ENCODE peak calls at places on chromosomes 4 and X, in six cellular contexts. D is CD4-positive, CD25-positive, alpha-beta regulatory T cell; H is transverse colon; Y is IMR-90; I is K562; Q is lower lobe of right lung. B is an unnamed sample. For H3K4me1, the result is how much of the 10 kb centered on the place peaks cover.

GRCh38 chr4:166502660-166503059 is 629.6 kb downstream of the TLL1 start:
- DNase-seq in D (no peak), H (no peak), Y (no peak), I (no peak), Q (no peak), B (no peak)

GRCh38 chrX:142096263-142096662 is 108.8 kb downstream of the MAGEC2 start:
- DNase-seq in D (no peak), H (no peak), Y (no peak), I (no peak), Q (no peak), B (no peak)

GRCh38 chr4:186932631-186933150 is 209.0 kb upstream of the FAT1 start:
- DNase-seq in D (no peak), H (no peak), Y (peak), I (no peak), Q (no peak), B (no peak)

GRCh38 chr4:27251788-27252187 is 391.1 kb downstream of the STIM2 start:
- DNase-seq in D (no peak), H (no peak), Y (no peak), I (no peak), Q (no peak), B (no peak)

GRCh38 chr4:112099701-112100289 is 45.5 kb upstream of the FAM241A start:
- DNase-seq in D (no peak), H (no peak), Y (peak), I (peak), Q (no peak), B (peak)

GRCh38 chr4:125736057-125736456 is 421.3 kb downstream of the FAT4 start:
- DNase-seq in D (no peak), H (no peak), Y (peak), I (peak), Q (no peak), B (no peak)

GRCh38 chr4:1564535-1565375 is 119.4 kb downstream of the FAM53A start:
- DNase-seq in D (no peak), H (no peak), Y (no peak), I (no peak), Q (no peak), B (no peak)

GRCh38 chr4:129900430-129900953 is 804.5 kb downstream of the C4orf33 start:
- DNase-seq in D (no peak), H (no peak), Y (no peak), I (no peak), Q (no peak), B (no peak)

GRCh38 chr4:71713611-71714203 is 70.2 kb downstream of the GC start:
- DNase-seq in D (no peak), H (no peak), Y (peak), I (peak), Q (no peak), B (peak)

GRCh38 chr4:71711044-71711984 is 72.6 kb downstream of the GC start:
- DNase-seq in D (no peak), H (peak), Y (no peak), I (no peak), Q (no peak), B (no peak)

GRCh38 chr4:71709961-71710360 is 73.9 kb downstream of the GC start:
- DNase-seq in D (no peak), H (peak), Y (no peak), I (peak), Q (no peak), B (no peak)

GRCh38 chr4:71711985-71712348 is 71.9 kb downstream of the GC start:
- DNase-seq in D (no peak), H (no peak), Y (no peak), I (no peak), Q (no peak), B (no peak)
- H3K4me1 ChIP-seq in D (under half), H (under half), Y (under half), I (under half), Q (under half), B (under half)

DNA sequence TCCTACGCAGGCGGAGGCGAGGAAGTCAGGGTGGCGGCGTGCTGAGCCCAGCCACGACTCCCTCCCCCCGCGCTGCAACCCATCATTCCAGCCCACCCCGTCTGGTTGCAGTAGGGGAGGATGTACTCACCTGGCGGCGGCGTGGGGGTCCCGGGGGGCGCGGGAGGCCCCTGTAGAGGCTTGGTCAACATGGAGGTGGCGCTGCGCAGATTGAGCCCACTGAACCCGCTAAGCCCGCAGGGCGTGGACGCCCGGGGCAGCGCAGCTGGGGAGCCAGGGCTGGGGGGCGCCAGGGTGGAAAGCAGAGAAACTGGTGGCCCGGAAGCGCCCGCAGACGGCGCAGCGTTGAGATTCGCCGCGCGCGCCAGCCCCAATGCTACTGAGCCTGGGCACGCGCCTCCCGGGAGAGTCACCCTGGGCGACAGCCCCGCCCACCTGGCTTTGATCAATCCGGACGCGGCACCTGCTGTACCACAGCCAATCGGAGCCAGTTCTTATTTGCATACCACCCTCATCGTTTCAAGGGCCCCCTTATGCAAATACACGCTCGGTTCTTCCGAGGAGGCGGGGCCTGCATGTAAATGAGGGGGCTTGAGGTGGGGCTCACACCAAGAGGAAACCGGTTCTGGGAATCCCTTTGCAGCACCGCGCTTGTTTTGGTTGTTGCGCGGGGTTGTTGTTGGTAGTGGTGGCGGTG is at the start of gene PIM2:
- DNase-seq in D (peak), H (peak), Y (peak), I (peak), Q (peak), B (peak)
- H3K27ac ChIP-seq in D (peak), H (peak), Y (peak), I (peak), Q (peak), B (peak)

GRCh38 chr4:91448668-91449330 is 855.0 kb upstream of the GRID2 start:
- DNase-seq in D (no peak), H (no peak), Y (no peak), I (no peak), Q (no peak), B (no peak)

GRCh38 chr4:91454111-91454510 is 849.7 kb upstream of the GRID2 start:
- DNase-seq in D (no peak), H (no peak), Y (no peak), I (no peak), Q (no peak), B (no peak)
- H3K4me3 ChIP-seq in D (no peak), H (no peak), Y (no peak), I (no peak), Q (no peak), B (no peak)

GRCh38 chr4:101856149-101856548 is 65.6 kb downstream of the BANK1 start:
- DNase-seq in D (no peak), H (no peak), Y (no peak), I (no peak), Q (no peak), B (no peak)
- H3K4me1 ChIP-seq in D (under half), H (under half), Y (under half), I (under half), Q (under half), B (under half)

GRCh38 chrX:13165747-13166146 is 121.3 kb upstream of the FAM9C start:
- DNase-seq in D (no peak), H (no peak), Y (no peak), I (no peak), Q (no peak), B (no peak)

GRCh38 chrX:13162772-13163171 is 118.4 kb upstream of the FAM9C start:
- DNase-seq in D (no peak), H (no peak), Y (no peak), I (no peak), Q (no peak), B (no peak)

GRCh38 chrX:13165266-13165665 is 120.8 kb upstream of the FAM9C start:
- DNase-seq in D (no peak), H (no peak), Y (no peak), I (no peak), Q (no peak), B (no peak)

GRCh38 chrX:13164611-13165010 is 120.2 kb upstream of the FAM9C start:
- DNase-seq in D (no peak), H (no peak), Y (no peak), I (no peak), Q (no peak), B (no peak)

DNA sequence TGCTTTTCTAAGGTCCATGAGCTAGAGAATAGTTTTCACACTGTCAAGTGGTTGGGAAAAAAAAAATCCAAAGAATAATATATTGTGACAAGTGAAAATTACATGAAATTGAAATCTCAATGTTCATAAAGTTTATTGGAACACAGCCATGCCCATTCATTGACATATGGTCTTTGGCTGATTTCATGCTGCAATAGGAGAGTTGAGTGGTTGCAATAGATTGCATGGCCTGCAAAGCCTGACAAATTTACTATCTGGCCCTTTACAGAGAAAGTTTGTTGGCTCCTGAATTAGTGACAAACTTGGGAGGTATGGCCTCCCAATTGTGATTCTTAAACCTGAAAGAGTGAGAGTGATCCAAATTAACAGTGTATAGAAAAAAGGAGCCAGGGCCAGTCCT is 115.5 kb upstream of the FAM9C start:
- DNase-seq in D (no peak), H (no peak), Y (no peak), I (no peak), Q (no peak), B (no peak)
- H3K27ac ChIP-seq in D (no peak), H (peak), Y (no peak), I (no peak), Q (no peak), B (no peak)

GRCh38 chr4:76690906-76691275 is 207.1 kb downstream of the SOWAHB start:
- DNase-seq in D (no peak), H (no peak), Y (peak), I (no peak), Q (no peak), B (no peak)

GRCh38 chr4:76694056-76694455 is 203.9 kb downstream of the SOWAHB start:
- DNase-seq in D (no peak), H (no peak), Y (no peak), I (no peak), Q (no peak), B (no peak)

GRCh38 chr4:76690091-76690905 is 207.6 kb downstream of the SOWAHB start:
- DNase-seq in D (no peak), H (peak), Y (peak), I (no peak), Q (no peak), B (no peak)

GRCh38 chr4:76692761-76693160 is 205.2 kb downstream of the SOWAHB start:
- DNase-seq in D (no peak), H (no peak), Y (no peak), I (no peak), Q (no peak), B (no peak)

GRCh38 chr4:76691767-76692689 is 205.9 kb downstream of the SOWAHB start:
- DNase-seq in D (no peak), H (peak), Y (no peak), I (no peak), Q (no peak), B (no peak)
- H3K4me3 ChIP-seq in D (no peak), H (peak), Y (no peak), I (no peak), Q (no peak), B (no peak)